ENCODE peak calls at places on chromosome 18, in five cellular contexts. One of them, this sample, is unnamed.

GRCh38 chr18:8685141-8685913 is 20.0 kb upstream of the MTCL1 start:
- DNase-seq in lower lobe of right lung: no peak
- DNase-seq in astrocyte of the spinal cord: peak
- DNase-seq in LNCaP clone FGC: no peak
- DNase-seq in CD4-positive, alpha-beta T cell: no peak
- DNase-seq in this sample: no peak

GRCh38 chr18:4836146-4836545 is 360.9 kb downstream of the AKAIN1 start:
- DNase-seq in lower lobe of right lung: no peak
- DNase-seq in astrocyte of the spinal cord: no peak
- DNase-seq in LNCaP clone FGC: no peak
- DNase-seq in CD4-positive, alpha-beta T cell: no peak
- DNase-seq in this sample: no peak

GRCh38 chr18:23071285-23071684 is 64.0 kb upstream of the CABLES1 start:
- DNase-seq in lower lobe of right lung: peak
- DNase-seq in astrocyte of the spinal cord: peak
- DNase-seq in LNCaP clone FGC: no peak
- DNase-seq in CD4-positive, alpha-beta T cell: peak
- DNase-seq in this sample: peak

GRCh38 chr18:7657937-7658336 is 90.8 kb downstream of the PTPRM start:
- DNase-seq in lower lobe of right lung: no peak
- DNase-seq in astrocyte of the spinal cord: no peak
- DNase-seq in LNCaP clone FGC: no peak
- DNase-seq in CD4-positive, alpha-beta T cell: no peak
- DNase-seq in this sample: no peak

GRCh38 chr18:39184176-39184575 is 1618.6 kb upstream of the CELF4 start:
- DNase-seq in lower lobe of right lung: no peak
- DNase-seq in astrocyte of the spinal cord: no peak
- DNase-seq in LNCaP clone FGC: no peak
- DNase-seq in CD4-positive, alpha-beta T cell: no peak
- DNase-seq in this sample: no peak

GRCh38 chr18:56815926-56816325 is 164.8 kb downstream of the WDR7 start:
- DNase-seq in lower lobe of right lung: no peak
- DNase-seq in astrocyte of the spinal cord: no peak
- DNase-seq in LNCaP clone FGC: no peak
- DNase-seq in CD4-positive, alpha-beta T cell: no peak
- DNase-seq in this sample: no peak

GRCh38 chr18:26207937-26208336 is 18.3 kb upstream of the TAF4B start:
- DNase-seq in lower lobe of right lung: no peak
- DNase-seq in astrocyte of the spinal cord: no peak
- DNase-seq in LNCaP clone FGC: no peak
- DNase-seq in CD4-positive, alpha-beta T cell: no peak
- DNase-seq in this sample: no peak

GRCh38 chr18:45517181-45517741 is 98.0 kb upstream of the SLC14A2 start:
- DNase-seq in lower lobe of right lung: no peak
- DNase-seq in astrocyte of the spinal cord: peak
- DNase-seq in LNCaP clone FGC: no peak
- DNase-seq in CD4-positive, alpha-beta T cell: no peak
- DNase-seq in this sample: no peak

GRCh38 chr18:72762505-72763122 is 105.2 kb downstream of the NETO1 start:
- DNase-seq in lower lobe of right lung: no peak
- DNase-seq in astrocyte of the spinal cord: peak
- DNase-seq in LNCaP clone FGC: peak
- DNase-seq in CD4-positive, alpha-beta T cell: no peak
- DNase-seq in this sample: no peak

GRCh38 chr18:7626922-7627440 is 59.9 kb downstream of the PTPRM start:
- DNase-seq in lower lobe of right lung: no peak
- DNase-seq in astrocyte of the spinal cord: peak
- DNase-seq in LNCaP clone FGC: no peak
- DNase-seq in CD4-positive, alpha-beta T cell: no peak
- DNase-seq in this sample: no peak

GRCh38 chr18:9730786-9731185 is 22.7 kb downstream of the RAB31 start:
- DNase-seq in lower lobe of right lung: no peak
- DNase-seq in astrocyte of the spinal cord: no peak
- DNase-seq in LNCaP clone FGC: no peak
- DNase-seq in CD4-positive, alpha-beta T cell: no peak
- DNase-seq in this sample: no peak

GRCh38 chr18:23964282-23965238 is 50.0 kb upstream of the TTC39C start:
- DNase-seq in lower lobe of right lung: no peak
- DNase-seq in astrocyte of the spinal cord: no peak
- DNase-seq in LNCaP clone FGC: no peak
- DNase-seq in CD4-positive, alpha-beta T cell: peak
- DNase-seq in this sample: no peak

GRCh38 chr18:7923105-7923504 is 356.0 kb downstream of the PTPRM start:
- DNase-seq in lower lobe of right lung: no peak
- DNase-seq in astrocyte of the spinal cord: no peak
- DNase-seq in LNCaP clone FGC: no peak
- DNase-seq in CD4-positive, alpha-beta T cell: no peak
- DNase-seq in this sample: no peak

GRCh38 chr18:13389491-13390131 is 171.1 kb downstream of the LDLRAD4 start:
- DNase-seq in lower lobe of right lung: no peak
- DNase-seq in astrocyte of the spinal cord: no peak
- DNase-seq in LNCaP clone FGC: no peak
- DNase-seq in CD4-positive, alpha-beta T cell: no peak
- DNase-seq in this sample: no peak

GRCh38 chr18:61975526-61976326 is 82.9 kb upstream of the RNF152 start:
- DNase-seq in lower lobe of right lung: no peak
- DNase-seq in astrocyte of the spinal cord: no peak
- DNase-seq in LNCaP clone FGC: no peak
- DNase-seq in CD4-positive, alpha-beta T cell: no peak
- DNase-seq in this sample: no peak

GRCh38 chr18:37962316-37962966 is 396.8 kb upstream of the CELF4 start:
- DNase-seq in lower lobe of right lung: no peak
- DNase-seq in astrocyte of the spinal cord: no peak
- DNase-seq in LNCaP clone FGC: no peak
- DNase-seq in CD4-positive, alpha-beta T cell: no peak
- DNase-seq in this sample: no peak

GRCh38 chr18:73384246-73384645 is 516.5 kb upstream of the NETO1 start:
- DNase-seq in lower lobe of right lung: no peak
- DNase-seq in astrocyte of the spinal cord: no peak
- DNase-seq in LNCaP clone FGC: no peak
- DNase-seq in CD4-positive, alpha-beta T cell: no peak
- DNase-seq in this sample: no peak

GRCh38 chr18:27713727-27714080 is 463.2 kb downstream of the CDH2 start:
- DNase-seq in lower lobe of right lung: no peak
- DNase-seq in astrocyte of the spinal cord: peak
- DNase-seq in LNCaP clone FGC: no peak
- DNase-seq in CD4-positive, alpha-beta T cell: no peak
- DNase-seq in this sample: no peak

GRCh38 chr18:23356915-23357421 is 96.1 kb upstream of the RIOK3 start:
- DNase-seq in lower lobe of right lung: no peak
- DNase-seq in astrocyte of the spinal cord: peak
- DNase-seq in LNCaP clone FGC: no peak
- DNase-seq in CD4-positive, alpha-beta T cell: no peak
- DNase-seq in this sample: no peak

GRCh38 chr18:2903006-2903405 is 56.2 kb downstream of the EMILIN2 start:
- DNase-seq in lower lobe of right lung: no peak
- DNase-seq in astrocyte of the spinal cord: peak
- DNase-seq in LNCaP clone FGC: peak
- DNase-seq in CD4-positive, alpha-beta T cell: no peak
- DNase-seq in this sample: no peak

GRCh38 chr18:24212939-24213338 is 74.1 kb downstream of the CABYR start:
- DNase-seq in lower lobe of right lung: no peak
- DNase-seq in astrocyte of the spinal cord: peak
- DNase-seq in LNCaP clone FGC: no peak
- DNase-seq in CD4-positive, alpha-beta T cell: no peak
- DNase-seq in this sample: no peak

GRCh38 chr18:12307871-12308385 is at the start of gene TUBB6:
- DNase-seq in lower lobe of right lung: peak
- DNase-seq in astrocyte of the spinal cord: peak
- DNase-seq in LNCaP clone FGC: no peak
- DNase-seq in CD4-positive, alpha-beta T cell: no peak
- DNase-seq in this sample: no peak

GRCh38 chr18:3529597-3529996 is 79.6 kb downstream of the TGIF1 start:
- DNase-seq in lower lobe of right lung: no peak
- DNase-seq in astrocyte of the spinal cord: no peak
- DNase-seq in LNCaP clone FGC: peak
- DNase-seq in CD4-positive, alpha-beta T cell: no peak
- DNase-seq in this sample: no peak

GRCh38 chr18:44521673-44522032 is 159.0 kb upstream of the SETBP1 start:
- DNase-seq in lower lobe of right lung: no peak
- DNase-seq in astrocyte of the spinal cord: peak
- DNase-seq in LNCaP clone FGC: no peak
- DNase-seq in CD4-positive, alpha-beta T cell: no peak
- DNase-seq in this sample: no peak

GRCh38 chr18:59056706-59057492 is 82.8 kb upstream of the SEC11C start:
- DNase-seq in lower lobe of right lung: no peak
- DNase-seq in astrocyte of the spinal cord: peak
- DNase-seq in LNCaP clone FGC: peak
- DNase-seq in CD4-positive, alpha-beta T cell: peak
- DNase-seq in this sample: peak

GRCh38 chr18:46332956-46333355 is 228.8 kb downstream of the HAUS1 start:
- DNase-seq in lower lobe of right lung: no peak
- DNase-seq in astrocyte of the spinal cord: no peak
- DNase-seq in LNCaP clone FGC: peak
- DNase-seq in CD4-positive, alpha-beta T cell: no peak
- DNase-seq in this sample: no peak

GRCh38 chr18:25310045-25310444 is 41.9 kb downstream of the ZNF521 start:
- DNase-seq in lower lobe of right lung: no peak
- DNase-seq in astrocyte of the spinal cord: peak
- DNase-seq in LNCaP clone FGC: no peak
- DNase-seq in CD4-positive, alpha-beta T cell: no peak
- DNase-seq in this sample: no peak

GRCh38 chr18:62452280-62452824 is 70.5 kb upstream of the ZCCHC2 start:
- DNase-seq in lower lobe of right lung: no peak
- DNase-seq in astrocyte of the spinal cord: no peak
- DNase-seq in LNCaP clone FGC: no peak
- DNase-seq in CD4-positive, alpha-beta T cell: no peak
- DNase-seq in this sample: no peak

GRCh38 chr18:23493654-23494053 is 9.7 kb upstream of the RMC1 start:
- DNase-seq in lower lobe of right lung: no peak
- DNase-seq in astrocyte of the spinal cord: no peak
- DNase-seq in LNCaP clone FGC: no peak
- DNase-seq in CD4-positive, alpha-beta T cell: no peak
- DNase-seq in this sample: no peak

GRCh38 chr18:42141439-42141838 is 186.4 kb downstream of the PIK3C3 start:
- DNase-seq in lower lobe of right lung: no peak
- DNase-seq in astrocyte of the spinal cord: no peak
- DNase-seq in LNCaP clone FGC: peak
- DNase-seq in CD4-positive, alpha-beta T cell: no peak
- DNase-seq in this sample: no peak
- TF ChIP-seq CTCF in lower lobe of right lung: no peak
- TF ChIP-seq CTCF in astrocyte of the spinal cord: no peak
- TF ChIP-seq CTCF in LNCaP clone FGC: peak
- TF ChIP-seq CTCF in CD4-positive, alpha-beta T cell: no peak
- TF ChIP-seq CTCF in this sample: no peak

GRCh38 chr18:80026363-80026762 is 7.9 kb upstream of the RBFA start:
- DNase-seq in lower lobe of right lung: no peak
- DNase-seq in astrocyte of the spinal cord: no peak
- DNase-seq in LNCaP clone FGC: no peak
- DNase-seq in CD4-positive, alpha-beta T cell: no peak
- DNase-seq in this sample: no peak

GRCh38 chr18:80022613-80023012 is 11.6 kb upstream of the RBFA start:
- DNase-seq in lower lobe of right lung: no peak
- DNase-seq in astrocyte of the spinal cord: peak
- DNase-seq in LNCaP clone FGC: no peak
- DNase-seq in CD4-positive, alpha-beta T cell: no peak
- DNase-seq in this sample: no peak

GRCh38 chr18:80023173-80023572 is 11.1 kb upstream of the RBFA start:
- DNase-seq in lower lobe of right lung: no peak
- DNase-seq in astrocyte of the spinal cord: no peak
- DNase-seq in LNCaP clone FGC: no peak
- DNase-seq in CD4-positive, alpha-beta T cell: no peak
- DNase-seq in this sample: no peak
- TF ChIP-seq CTCF in lower lobe of right lung: peak
- TF ChIP-seq CTCF in astrocyte of the spinal cord: peak
- TF ChIP-seq CTCF in LNCaP clone FGC: peak
- TF ChIP-seq CTCF in CD4-positive, alpha-beta T cell: no peak
- TF ChIP-seq CTCF in this sample: peak

GRCh38 chr18:48667276-48668254 is 128.7 kb downstream of the CTIF start:
- DNase-seq in lower lobe of right lung: no peak
- DNase-seq in astrocyte of the spinal cord: peak
- DNase-seq in LNCaP clone FGC: no peak
- DNase-seq in CD4-positive, alpha-beta T cell: no peak
- DNase-seq in this sample: no peak
- TF ChIP-seq CTCF in lower lobe of right lung: no peak
- TF ChIP-seq CTCF in astrocyte of the spinal cord: peak
- TF ChIP-seq CTCF in LNCaP clone FGC: peak
- TF ChIP-seq CTCF in CD4-positive, alpha-beta T cell: no peak
- TF ChIP-seq CTCF in this sample: no peak

GRCh38 chr18:32438173-32438572 is 32.5 kb downstream of the GAREM1 start:
- DNase-seq in lower lobe of right lung: no peak
- DNase-seq in astrocyte of the spinal cord: no peak
- DNase-seq in LNCaP clone FGC: no peak
- DNase-seq in CD4-positive, alpha-beta T cell: no peak
- DNase-seq in this sample: no peak

GRCh38 chr18:32441536-32441935 is 29.1 kb downstream of the GAREM1 start:
- DNase-seq in lower lobe of right lung: no peak
- DNase-seq in astrocyte of the spinal cord: peak
- DNase-seq in LNCaP clone FGC: no peak
- DNase-seq in CD4-positive, alpha-beta T cell: no peak
- DNase-seq in this sample: no peak

GRCh38 chr18:32440478-32440877 is 30.2 kb downstream of the GAREM1 start:
- DNase-seq in lower lobe of right lung: no peak
- DNase-seq in astrocyte of the spinal cord: no peak
- DNase-seq in LNCaP clone FGC: no peak
- DNase-seq in CD4-positive, alpha-beta T cell: no peak
- DNase-seq in this sample: no peak

GRCh38 chr18:32439241-32439640 is 31.4 kb downstream of the GAREM1 start:
- DNase-seq in lower lobe of right lung: no peak
- DNase-seq in astrocyte of the spinal cord: no peak
- DNase-seq in LNCaP clone FGC: no peak
- DNase-seq in CD4-positive, alpha-beta T cell: no peak
- DNase-seq in this sample: no peak

GRCh38 chr18:32439802-32440201 is 30.9 kb downstream of the GAREM1 start:
- DNase-seq in lower lobe of right lung: no peak
- DNase-seq in astrocyte of the spinal cord: no peak
- DNase-seq in LNCaP clone FGC: no peak
- DNase-seq in CD4-positive, alpha-beta T cell: no peak
- DNase-seq in this sample: no peak
- TF ChIP-seq CTCF in lower lobe of right lung: no peak
- TF ChIP-seq CTCF in astrocyte of the spinal cord: peak
- TF ChIP-seq CTCF in LNCaP clone FGC: peak
- TF ChIP-seq CTCF in CD4-positive, alpha-beta T cell: no peak
- TF ChIP-seq CTCF in this sample: no peak

DNA sequence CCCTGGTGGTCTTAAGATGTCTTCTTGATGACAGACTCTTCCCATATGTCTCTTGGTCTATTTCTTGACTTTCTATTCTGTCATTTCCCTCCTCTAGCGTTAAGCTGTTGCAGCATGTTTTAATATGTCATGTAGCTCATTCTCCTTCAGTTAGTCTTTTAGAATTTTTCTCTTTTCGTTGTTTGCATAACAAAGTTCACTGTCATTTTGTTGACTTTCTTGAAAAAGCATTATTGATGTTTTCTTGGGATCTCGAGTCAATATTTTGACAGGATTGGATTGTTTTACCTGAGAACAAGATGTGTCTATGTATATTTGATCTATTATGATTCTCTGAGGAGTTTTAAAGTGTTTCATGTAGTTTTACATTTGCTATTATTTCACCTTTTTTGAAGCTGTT is 24.8 kb downstream of the SOCS6 start:
- DNase-seq in lower lobe of right lung: no peak
- DNase-seq in astrocyte of the spinal cord: no peak
- DNase-seq in LNCaP clone FGC: no peak
- DNase-seq in CD4-positive, alpha-beta T cell: no peak
- DNase-seq in this sample: no peak
- TF ChIP-seq CTCF in lower lobe of right lung: no peak
- TF ChIP-seq CTCF in astrocyte of the spinal cord: no peak
- TF ChIP-seq CTCF in LNCaP clone FGC: no peak
- TF ChIP-seq CTCF in CD4-positive, alpha-beta T cell: no peak
- TF ChIP-seq CTCF in this sample: no peak

GRCh38 chr18:35661483-35662146 is 80.1 kb downstream of the GALNT1 start:
- DNase-seq in lower lobe of right lung: no peak
- DNase-seq in astrocyte of the spinal cord: no peak
- DNase-seq in LNCaP clone FGC: no peak
- DNase-seq in CD4-positive, alpha-beta T cell: no peak
- DNase-seq in this sample: no peak
- TF ChIP-seq CTCF in lower lobe of right lung: no peak
- TF ChIP-seq CTCF in astrocyte of the spinal cord: no peak
- TF ChIP-seq CTCF in LNCaP clone FGC: peak
- TF ChIP-seq CTCF in CD4-positive, alpha-beta T cell: no peak
- TF ChIP-seq CTCF in this sample: no peak

This sample was measured in CD14-positive monocyte.